ENCODE peak calls at places on chromosomes 3 and 15, in four cellular contexts. One of them, this sample, is unnamed.

GRCh38 chr3:77686560-77686959 is 646.7 kb downstream of the ROBO2 start:
- DNase-seq in PC-9: no peak
- DNase-seq in neural progenitor cell: no peak
- DNase-seq in IMR-90: no peak
- DNase-seq in this sample: no peak

GRCh38 chr15:56244811-56245576 is 1.3 kb upstream of the RFX7 start:
- DNase-seq in PC-9: peak; percentile 1
- DNase-seq in IMR-90: no peak
- DNase-seq in neural progenitor cell: peak; percentile 24
- DNase-seq in this sample: peak; percentile 49

GRCh38 chr15:91849749-91850161 is 3.8 kb upstream of the SLCO3A1 start:
- DNase-seq in IMR-90: peak; percentile 57
- DNase-seq in PC-9: no peak
- DNase-seq in neural progenitor cell: peak; percentile 26
- DNase-seq in this sample: no peak

GRCh38 chr3:120634539-120634938 is 38.4 kb downstream of the NDUFB4 start:
- DNase-seq in neural progenitor cell: no peak
- DNase-seq in IMR-90: no peak
- DNase-seq in PC-9: no peak
- DNase-seq in this sample: no peak

GRCh38 chr3:46867550-46867898 is 4.3 kb upstream of the MYL3 start:
- DNase-seq in IMR-90: no peak
- DNase-seq in neural progenitor cell: no peak
- DNase-seq in PC-9: no peak
- DNase-seq in this sample: peak; percentile 86

GRCh38 chr3:176087066-176087697 is 1110.1 kb downstream of the TBL1XR1 start:
- DNase-seq in neural progenitor cell: no peak
- DNase-seq in PC-9: no peak
- DNase-seq in IMR-90: no peak
- DNase-seq in this sample: no peak

GRCh38 chr15:52481915-52482314 is 46.8 kb downstream of the MYO5A start:
- DNase-seq in neural progenitor cell: no peak
- DNase-seq in IMR-90: peak; percentile 84
- DNase-seq in PC-9: no peak
- DNase-seq in this sample: no peak

GRCh38 chr3:12662593-12663310 is 1.2 kb downstream of the RAF1 start:
- DNase-seq in neural progenitor cell: peak; percentile 74
- DNase-seq in PC-9: peak; percentile 15
- DNase-seq in IMR-90: peak; percentile 55
- DNase-seq in this sample: peak; percentile 60

GRCh38 chr3:126121074-126121473 is 37.1 kb upstream of the SLC41A3 start:
- DNase-seq in PC-9: no peak
- DNase-seq in neural progenitor cell: no peak
- DNase-seq in IMR-90: no peak
- DNase-seq in this sample: no peak

GRCh38 chr15:40828447-40829036 is at the start of gene PPP1R14D:
- DNase-seq in neural progenitor cell: no peak
- DNase-seq in IMR-90: no peak
- DNase-seq in PC-9: no peak
- DNase-seq in this sample: no peak

GRCh38 chr3:11835028-11835639 is 11.6 kb downstream of the TAMM41 start:
- DNase-seq in PC-9: no peak
- DNase-seq in IMR-90: peak; percentile 46
- DNase-seq in neural progenitor cell: peak; percentile 16
- DNase-seq in this sample: no peak

GRCh38 chr15:86863226-86863915 is 783.7 kb downstream of the AGBL1 start:
- DNase-seq in IMR-90: no peak
- DNase-seq in PC-9: no peak
- DNase-seq in neural progenitor cell: no peak
- DNase-seq in this sample: no peak

GRCh38 chr15:86870846-86871245 is 791.2 kb downstream of the AGBL1 start:
- DNase-seq in PC-9: no peak
- DNase-seq in IMR-90: no peak
- DNase-seq in neural progenitor cell: no peak
- DNase-seq in this sample: no peak

DNA sequence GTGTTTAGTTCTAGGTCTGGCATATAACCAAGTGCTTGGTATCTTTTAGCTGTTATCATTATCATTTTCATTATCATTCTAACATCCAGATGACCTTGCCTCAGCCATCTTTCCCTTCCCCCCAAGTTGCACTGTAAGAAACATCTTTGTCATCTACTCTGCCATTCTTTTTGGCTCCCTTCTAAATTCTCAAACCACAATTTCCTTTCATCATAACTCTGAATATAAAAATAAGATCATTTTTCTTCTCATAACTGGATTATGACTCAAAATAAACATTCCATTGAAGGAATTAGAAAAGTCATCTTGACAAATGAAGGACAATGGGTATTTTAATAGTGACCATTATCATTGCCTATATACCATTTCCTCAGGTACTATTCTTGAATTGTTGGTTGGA is 786.2 kb downstream of the AGBL1 start:
- DNase-seq in neural progenitor cell: no peak
- DNase-seq in PC-9: no peak
- DNase-seq in IMR-90: no peak
- DNase-seq in this sample: no peak
- H3K27ac ChIP-seq in neural progenitor cell: no peak overlapping the region
- H3K27ac ChIP-seq in PC-9: no peak overlapping the region
- H3K27ac ChIP-seq in IMR-90: no peak overlapping the region
- H3K27ac ChIP-seq in this sample: no peak overlapping the region

GRCh38 chr3:194586839-194587238 is 46.4 kb downstream of the TMEM44 start:
- DNase-seq in PC-9: no peak
- DNase-seq in neural progenitor cell: no peak
- DNase-seq in IMR-90: peak; percentile 84
- DNase-seq in this sample: no peak
- H3K27ac ChIP-seq in PC-9: no peak overlapping the region
- H3K27ac ChIP-seq in neural progenitor cell: no peak overlapping the region
- H3K27ac ChIP-seq in IMR-90: peak overlapping the region; percentile 10
- H3K27ac ChIP-seq in this sample: no peak overlapping the region

GRCh38 chr3:138400651-138401070 is 33.8 kb upstream of the ESYT3 start:
- DNase-seq in neural progenitor cell: no peak
- DNase-seq in IMR-90: no peak
- DNase-seq in PC-9: no peak
- DNase-seq in this sample: no peak

GRCh38 chr3:138397983-138398382 is 36.4 kb upstream of the ESYT3 start:
- DNase-seq in neural progenitor cell: no peak
- DNase-seq in PC-9: no peak
- DNase-seq in IMR-90: no peak
- DNase-seq in this sample: no peak

GRCh38 chr3:138398791-138399575 is 35.4 kb upstream of the ESYT3 start:
- DNase-seq in neural progenitor cell: no peak
- DNase-seq in IMR-90: no peak
- DNase-seq in PC-9: no peak
- DNase-seq in this sample: no peak

GRCh38 chr3:138401834-138402233 is 32.6 kb upstream of the ESYT3 start:
- DNase-seq in neural progenitor cell: no peak
- DNase-seq in IMR-90: no peak
- DNase-seq in PC-9: no peak
- DNase-seq in this sample: no peak

DNA sequence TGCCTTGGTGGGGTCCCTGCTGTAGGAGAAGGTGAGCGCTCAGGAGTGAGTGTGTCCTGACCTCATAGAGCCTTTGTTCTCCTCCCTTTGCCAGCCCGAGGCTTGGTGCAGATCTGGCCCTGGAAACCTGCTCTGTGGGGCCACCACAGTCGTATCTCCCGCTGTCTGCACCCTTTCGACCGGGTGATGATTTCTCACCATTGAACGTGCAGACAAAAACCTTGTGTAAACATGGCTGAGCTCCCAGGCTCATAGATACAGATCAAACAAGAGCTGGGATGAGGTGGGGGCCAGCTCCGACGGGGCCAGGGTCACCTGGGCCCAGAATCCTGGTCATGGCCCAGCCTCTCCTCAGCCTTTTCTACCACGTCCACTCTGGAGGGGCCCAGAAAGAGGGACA is 34.6 kb upstream of the ESYT3 start:
- DNase-seq in neural progenitor cell: no peak
- DNase-seq in IMR-90: no peak
- DNase-seq in PC-9: no peak
- DNase-seq in this sample: no peak
- H3K27ac ChIP-seq in neural progenitor cell: no peak overlapping the region
- H3K27ac ChIP-seq in IMR-90: no peak overlapping the region
- H3K27ac ChIP-seq in PC-9: no peak overlapping the region
- H3K27ac ChIP-seq in this sample: no peak overlapping the region

GRCh38 chr15:80979538-80980200 is 9.9 kb downstream of the MESD start:
- DNase-seq in PC-9: no peak
- DNase-seq in neural progenitor cell: no peak
- DNase-seq in IMR-90: no peak
- DNase-seq in this sample: no peak

GRCh38 chr15:80978685-80979084 is 10.9 kb downstream of the MESD start:
- DNase-seq in IMR-90: peak; percentile 61
- DNase-seq in neural progenitor cell: no peak
- DNase-seq in PC-9: no peak
- DNase-seq in this sample: no peak

GRCh38 chr15:80974914-80975313 is 14.7 kb downstream of the MESD start:
- DNase-seq in neural progenitor cell: no peak
- DNase-seq in IMR-90: no peak
- DNase-seq in PC-9: no peak
- DNase-seq in this sample: no peak

GRCh38 chr15:80976851-80977250 is 12.8 kb downstream of the MESD start:
- DNase-seq in IMR-90: no peak
- DNase-seq in PC-9: no peak
- DNase-seq in neural progenitor cell: no peak
- DNase-seq in this sample: no peak

GRCh38 chr15:80977627-80978036 is 12.0 kb downstream of the MESD start:
- DNase-seq in neural progenitor cell: peak; percentile 82
- DNase-seq in PC-9: no peak
- DNase-seq in IMR-90: no peak
- DNase-seq in this sample: no peak
- H3K27ac ChIP-seq in neural progenitor cell: no peak overlapping the region
- H3K27ac ChIP-seq in PC-9: no peak overlapping the region
- H3K27ac ChIP-seq in IMR-90: no peak overlapping the region
- H3K27ac ChIP-seq in this sample: no peak overlapping the region

GRCh38 chr15:57534279-57534678 is 57.4 kb upstream of the MYZAP start:
- DNase-seq in PC-9: no peak
- DNase-seq in IMR-90: no peak
- DNase-seq in neural progenitor cell: no peak
- DNase-seq in this sample: no peak
- H3K27ac ChIP-seq in PC-9: no peak overlapping the region
- H3K27ac ChIP-seq in IMR-90: no peak overlapping the region
- H3K27ac ChIP-seq in neural progenitor cell: no peak overlapping the region
- H3K27ac ChIP-seq in this sample: no peak overlapping the region